ENCODE peak calls at places on chromosomes 6 and 20, in five cellular contexts. U is H9, L is esophagus squamous epithelium, S is fibroblast of lung, E is endodermal cell. I is an unnamed sample.

GRCh38 chr20:346640-347316 is at the start of gene NRSN2:
- DNase-seq in E (peak; percentile 86), U (peak; percentile 66), S (peak; percentile 75), L (no peak), I (peak; percentile 69)

GRCh38 chr6:122736606-122737005 is 42.9 kb upstream of the FABP7 start:
- DNase-seq in S (no peak), E (no peak), U (no peak), L (no peak), I (no peak)

GRCh38 chr6:1515781-1516180 is 93.9 kb upstream of the FOXC1 start:
- DNase-seq in U (no peak), S (no peak), L (no peak), E (no peak), I (no peak)

GRCh38 chr6:95519228-95520037 is 57.9 kb upstream of the MANEA start:
- DNase-seq in E (peak; percentile 59), L (no peak), S (no peak), U (peak; percentile 41), I (no peak)

GRCh38 chr6:148538251-148539190 is 195.9 kb downstream of the SASH1 start:
- DNase-seq in U (no peak), E (peak; percentile 25), S (peak; percentile 80), L (no peak), I (no peak)

GRCh38 chr6:119672725-119673124 is 323.2 kb upstream of the MAN1A1 start:
- DNase-seq in U (peak; percentile 25), S (no peak), E (peak; percentile 63), L (no peak), I (no peak)

GRCh38 chr6:161976569-161976968 is 702.7 kb upstream of the AGPAT4 start:
- DNase-seq in E (no peak), S (no peak), U (no peak), L (no peak), I (no peak)

GRCh38 chr6:41071923-41072835 is at the start of gene OARD1:
- DNase-seq in S (peak; percentile 99), U (peak; percentile 98), E (peak; percentile 100), L (peak; percentile 99), I (peak; percentile 99)

GRCh38 chr6:24831771-24832718 is 33.3 kb upstream of the ARMH2 start:
- DNase-seq in E (no peak), S (peak; percentile 25), L (no peak), U (no peak), I (no peak)

GRCh38 chr6:24832794-24833193 is 34.1 kb upstream of the ARMH2 start:
- DNase-seq in U (no peak), S (no peak), E (no peak), L (no peak), I (no peak)

GRCh38 chr6:24827970-24828369 is 29.3 kb upstream of the ARMH2 start:
- DNase-seq in E (no peak), U (no peak), S (no peak), L (no peak), I (no peak)

GRCh38 chr6:24827162-24827561 is 28.4 kb upstream of the ARMH2 start:
- DNase-seq in S (no peak), U (no peak), E (no peak), L (no peak), I (no peak)

GRCh38 chr6:24829657-24830056 is 30.9 kb upstream of the ARMH2 start:
- DNase-seq in E (no peak), U (no peak), L (no peak), S (no peak), I (no peak)
- TF ChIP-seq CTCF in E (no peak), U (no peak), L (no peak), S (no peak), I (no peak)

GRCh38 chr6:169095153-169095552 is 158.5 kb downstream of the THBS2 start:
- DNase-seq in L (no peak), E (no peak), S (no peak), U (no peak), I (no peak)
- H3K9me3 ChIP-seq in L (peaks cover 18% of the 10 kb centered on the region), E (peaks cover 23% of the 10 kb centered on the region), S (no peaks in the 10 kb centered on the region), U (peaks cover 12% of the 10 kb centered on the region), I (peaks cover 10% of the 10 kb centered on the region)

GRCh38 chr6:88963139-88964090 is at the start of gene RNGTT:
- DNase-seq in U (peak; percentile 99), L (peak; percentile 88), S (peak; percentile 97), E (peak; percentile 99), I (peak; percentile 98)
- TF ChIP-seq CTCF in U (no peak), L (no peak), S (peak; percentile 1), E (peak; percentile 28), I (no peak)

DNA sequence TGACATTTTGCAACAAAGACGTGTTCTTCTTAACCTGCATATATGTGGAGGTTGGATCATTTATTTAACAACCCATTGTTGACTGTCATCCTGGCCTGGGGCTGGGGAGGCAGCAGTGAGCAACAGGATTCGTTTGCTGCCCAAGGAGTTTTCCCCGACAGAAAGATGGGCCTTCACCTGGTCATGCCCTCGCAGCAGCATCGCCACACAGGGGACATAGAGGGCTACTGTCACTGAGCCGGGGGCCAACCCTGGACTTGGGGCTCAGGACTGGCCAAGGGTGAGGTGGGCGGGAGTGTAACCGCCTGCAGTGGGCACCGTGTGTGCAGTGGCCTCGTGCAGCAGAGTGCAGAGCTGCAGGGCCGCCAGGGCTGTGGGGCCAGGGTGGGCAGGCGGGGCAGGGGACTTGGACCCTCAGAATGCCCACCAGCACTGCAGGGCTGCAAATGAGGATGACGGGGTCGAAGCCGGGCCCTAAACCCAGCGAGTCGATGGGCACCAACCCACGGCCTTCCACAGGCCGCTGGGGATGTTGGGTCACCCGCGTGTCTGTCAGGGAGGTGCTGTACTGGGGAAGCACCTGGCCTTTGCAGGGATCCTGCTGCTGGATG is 11.8 kb downstream of the DUSP22 start:
- DNase-seq in S (no peak), E (peak; percentile 81), L (no peak), U (peak; percentile 57), I (no peak)
- H3K9me3 ChIP-seq in S (no peaks in the 10 kb centered on the region), E (peaks cover 5% of the 10 kb centered on the region), L (no peaks in the 10 kb centered on the region), U (peaks cover 85% of the 10 kb centered on the region), I (no peaks in the 10 kb centered on the region)

I was measured in Caco-2.